ENCODE peak calls at places on chromosomes 4 and X, in six cellular contexts. W is A549, H is IMR-90, Q is H9, R is neuronal stem cell, N is GM23248. L is an unnamed sample.

GRCh38 chr4:157014621-157015591 is 43.3 kb upstream of the PDGFC start:
- DNase-seq in W (no peak), H (peak), Q (peak), R (no peak), N (peak), L (peak)

GRCh38 chr4:122845066-122845465 is 18.4 kb downstream of the FGF2 start:
- DNase-seq in W (no peak), H (peak), Q (no peak), R (no peak), N (no peak), L (no peak)

GRCh38 chr4:110344165-110344564 is 131.8 kb upstream of the ENPEP start:
- DNase-seq in W (peak), H (no peak), Q (no peak), R (peak), N (peak), L (no peak)

GRCh38 chrX:143476751-143477150 is 40.5 kb downstream of the SPANXN3 start:
- DNase-seq in W (no peak), H (no peak), Q (peak), R (no peak), N (no peak), L (no peak)

GRCh38 chr4:168589154-168589553 is 92.3 kb downstream of the PALLD start:
- DNase-seq in W (peak), H (peak), Q (no peak), R (no peak), N (peak), L (peak)

GRCh38 chrX:63855896-63856295 is 70.9 kb upstream of the ARHGEF9 start:
- DNase-seq in W (no peak), H (peak), Q (no peak), R (no peak), N (peak), L (peak)

GRCh38 chr4:10737335-10737734 is 52.8 kb upstream of the CLNK start:
- DNase-seq in W (no peak), H (peak), Q (no peak), R (no peak), N (peak), L (peak)

GRCh38 chr4:6608758-6609414 is 31.6 kb upstream of the MRFAP1 start:
- DNase-seq in W (no peak), H (no peak), Q (peak), R (peak), N (no peak), L (no peak)

GRCh38 chr4:25703731-25704388 is 48.2 kb downstream of the SLC34A2 start:
- DNase-seq in W (no peak), H (peak), Q (no peak), R (no peak), N (peak), L (peak)

GRCh38 chrX:18146009-18146408 is 74.7 kb downstream of the BEND2 start:
- DNase-seq in W (no peak), H (no peak), Q (no peak), R (no peak), N (no peak), L (no peak)

GRCh38 chrX:30781711-30782444 is 107.2 kb downstream of the TAB3 start:
- DNase-seq in W (no peak), H (no peak), Q (no peak), R (no peak), N (no peak), L (no peak)

GRCh38 chr4:112532267-112532666 is 16.3 kb upstream of the NEUROG2 start:
- DNase-seq in W (no peak), H (peak), Q (no peak), R (no peak), N (peak), L (peak)

GRCh38 chrX:147733369-147733768 is 178.3 kb upstream of the FMR1 start:
- DNase-seq in W (no peak), H (no peak), Q (no peak), R (no peak), N (no peak), L (no peak)

GRCh38 chrX:1391370-1391706 is 575 bp downstream of the SLC25A6 start:
- DNase-seq in W (peak), H (no peak), Q (no peak), R (peak), N (no peak), L (no peak)

GRCh38 chr4:3529363-3529762 is 2.9 kb downstream of the LRPAP1 start:
- DNase-seq in W (no peak), H (no peak), Q (peak), R (no peak), N (no peak), L (no peak)

GRCh38 chr4:26762650-26763049 is 98.0 kb upstream of the STIM2 start:
- DNase-seq in W (no peak), H (peak), Q (no peak), R (no peak), N (no peak), L (no peak)

GRCh38 chrX:133965321-133965720 is 20.1 kb downstream of the GPC3 start:
- DNase-seq in W (no peak), H (no peak), Q (no peak), R (no peak), N (no peak), L (no peak)

GRCh38 chr4:125986307-125986706 is 671.6 kb downstream of the FAT4 start:
- DNase-seq in W (no peak), H (no peak), Q (no peak), R (no peak), N (no peak), L (no peak)

GRCh38 chr4:97507587-97508245 is 635.6 kb downstream of the STPG2 start:
- DNase-seq in W (no peak), H (no peak), Q (no peak), R (no peak), N (no peak), L (peak)

GRCh38 chr4:110046588-110047049 is 133.9 kb downstream of the EGF start:
- DNase-seq in W (no peak), H (peak), Q (no peak), R (no peak), N (no peak), L (peak)

GRCh38 chrX:151680805-151681204 is 14.5 kb upstream of the PRRG3 start:
- DNase-seq in W (peak), H (peak), Q (peak), R (peak), N (peak), L (no peak)

GRCh38 chr4:113683143-113683542 is 78.4 kb downstream of the CAMK2D start:
- DNase-seq in W (no peak), H (no peak), Q (no peak), R (no peak), N (no peak), L (no peak)

GRCh38 chr4:11183358-11183745 is 245.3 kb downstream of the HS3ST1 start:
- DNase-seq in W (no peak), H (no peak), Q (no peak), R (no peak), N (no peak), L (peak)

GRCh38 chrX:80807606-80808159 is 2.0 kb downstream of the BRWD3 start:
- DNase-seq in W (peak), H (no peak), Q (no peak), R (no peak), N (peak), L (no peak)

GRCh38 chr4:85233516-85233915 is 241.4 kb upstream of the ARHGAP24 start:
- DNase-seq in W (no peak), H (no peak), Q (no peak), R (no peak), N (no peak), L (no peak)

GRCh38 chr4:115596265-115597001 is 483.0 kb upstream of the NDST4 start:
- DNase-seq in W (no peak), H (no peak), Q (peak), R (no peak), N (no peak), L (no peak)

GRCh38 chr4:141352328-141352727 is 131.6 kb downstream of the ZNF330 start:
- DNase-seq in W (no peak), H (no peak), Q (no peak), R (no peak), N (no peak), L (no peak)

GRCh38 chr4:62193726-62194125 is 993.6 kb downstream of the ADGRL3 start:
- DNase-seq in W (no peak), H (no peak), Q (no peak), R (no peak), N (no peak), L (peak)

GRCh38 chr4:190019023-190019858 is 7.8 kb downstream of the FRG2 start:
- DNase-seq in W (no peak), H (no peak), Q (peak), R (no peak), N (peak), L (no peak)

GRCh38 chr4:127055349-127055748 is 577.4 kb upstream of the INTU start:
- DNase-seq in W (no peak), H (peak), Q (no peak), R (no peak), N (peak), L (peak)

GRCh38 chrX:32408389-32408788 is 803.0 kb downstream of the DMD start:
- DNase-seq in W (no peak), H (no peak), Q (no peak), R (no peak), N (no peak), L (no peak)

GRCh38 chr4:109049926-109050325 is 252.5 kb downstream of the COL25A1 start:
- DNase-seq in W (no peak), H (no peak), Q (no peak), R (no peak), N (no peak), L (no peak)

GRCh38 chr4:184960505-184960971 is 57.8 kb upstream of the HELT start:
- DNase-seq in W (no peak), H (no peak), Q (peak), R (no peak), N (no peak), L (no peak)

GRCh38 chrX:118974908-118975671 is 672 bp downstream of the LONRF3 start:
- DNase-seq in W (no peak), H (no peak), Q (peak), R (no peak), N (peak), L (no peak)

GRCh38 chr4:25621027-25621930 is 34.4 kb upstream of the SLC34A2 start:
- DNase-seq in W (no peak), H (no peak), Q (no peak), R (peak), N (no peak), L (peak)

GRCh38 chrX:9352683-9353430 is 112.0 kb upstream of the TBL1X start:
- DNase-seq in W (no peak), H (peak), Q (no peak), R (no peak), N (peak), L (peak)

GRCh38 chrX:111869639-111870034 is 6.3 kb upstream of the TRPC5OS start:
- DNase-seq in W (peak), H (peak), Q (peak), R (peak), N (peak), L (peak)

GRCh38 chrX:16990839-16991238 is 44.4 kb downstream of the REPS2 start:
- DNase-seq in W (no peak), H (no peak), Q (no peak), R (no peak), N (no peak), L (no peak)

GRCh38 chrX:16992411-16992810 is 46.0 kb downstream of the REPS2 start:
- DNase-seq in W (no peak), H (no peak), Q (no peak), R (no peak), N (no peak), L (no peak)

GRCh38 chrX:16989750-16990149 is 43.3 kb downstream of the REPS2 start:
- DNase-seq in W (no peak), H (no peak), Q (no peak), R (no peak), N (no peak), L (no peak)

GRCh38 chrX:16993791-16994318 is 47.4 kb downstream of the REPS2 start:
- DNase-seq in W (no peak), H (no peak), Q (peak), R (no peak), N (no peak), L (no peak)

DNA sequence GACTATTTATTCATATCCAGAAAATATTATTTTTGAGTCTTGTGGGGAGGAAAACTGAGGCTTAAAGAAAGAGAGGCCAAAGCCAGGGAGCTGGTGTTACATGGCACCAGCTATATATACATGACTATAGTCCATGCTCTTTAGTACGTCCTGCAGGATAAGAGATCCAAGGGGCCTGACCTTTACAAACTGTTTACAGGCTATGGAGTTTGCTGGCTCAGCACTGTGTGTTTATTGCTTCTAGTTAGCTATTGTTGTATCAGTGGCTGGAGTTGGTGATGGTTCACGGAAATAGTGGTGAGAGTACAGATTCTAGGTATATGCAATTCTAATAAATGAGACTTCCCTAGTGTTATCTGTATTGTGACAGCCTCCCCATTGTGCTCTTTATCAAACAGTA is 46.4 kb downstream of the REPS2 start:
- DNase-seq in W (no peak), H (no peak), Q (no peak), R (no peak), N (no peak), L (no peak)
- H3K27ac ChIP-seq in W (no peak), H (no peak), Q (no peak), R (no peak), N (no peak), L (no peak)

GRCh38 chr4:172997851-172998250 is 170.8 kb upstream of the GALNT7 start:
- DNase-seq in W (no peak), H (peak), Q (no peak), R (no peak), N (no peak), L (no peak)

GRCh38 chr4:172998527-172999469 is 169.8 kb upstream of the GALNT7 start:
- DNase-seq in W (no peak), H (peak), Q (no peak), R (no peak), N (peak), L (peak)

GRCh38 chr4:172995704-172996103 is 172.9 kb upstream of the GALNT7 start:
- DNase-seq in W (no peak), H (no peak), Q (no peak), R (no peak), N (no peak), L (no peak)

GRCh38 chr4:172996571-172997216 is 171.9 kb upstream of the GALNT7 start:
- DNase-seq in W (no peak), H (peak), Q (no peak), R (no peak), N (peak), L (peak)

DNA sequence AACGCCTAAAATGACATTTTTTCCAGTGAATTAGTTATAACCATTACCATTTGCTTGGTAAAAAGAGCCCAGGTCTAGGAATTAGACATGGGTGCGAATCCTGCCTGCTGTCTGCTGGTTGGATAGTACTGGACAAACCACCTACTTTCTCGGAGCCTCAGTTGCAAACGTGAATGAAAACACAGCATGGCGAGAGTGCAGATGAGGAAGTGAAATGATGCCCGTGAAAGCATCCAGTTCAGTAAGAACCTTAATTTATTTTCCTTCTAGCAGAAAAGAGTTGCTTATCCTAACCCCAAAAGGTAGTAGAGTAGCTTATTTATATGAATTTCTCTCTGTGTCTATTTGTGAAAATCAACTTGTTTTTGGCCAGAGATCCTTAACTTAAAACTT is 171.4 kb upstream of the GALNT7 start:
- DNase-seq in W (no peak), H (no peak), Q (no peak), R (no peak), N (no peak), L (no peak)
- H3K4me2 ChIP-seq in W (peak), H (no peak), Q (no peak), R (no peak), N (no peak), L (peak)

DNA sequence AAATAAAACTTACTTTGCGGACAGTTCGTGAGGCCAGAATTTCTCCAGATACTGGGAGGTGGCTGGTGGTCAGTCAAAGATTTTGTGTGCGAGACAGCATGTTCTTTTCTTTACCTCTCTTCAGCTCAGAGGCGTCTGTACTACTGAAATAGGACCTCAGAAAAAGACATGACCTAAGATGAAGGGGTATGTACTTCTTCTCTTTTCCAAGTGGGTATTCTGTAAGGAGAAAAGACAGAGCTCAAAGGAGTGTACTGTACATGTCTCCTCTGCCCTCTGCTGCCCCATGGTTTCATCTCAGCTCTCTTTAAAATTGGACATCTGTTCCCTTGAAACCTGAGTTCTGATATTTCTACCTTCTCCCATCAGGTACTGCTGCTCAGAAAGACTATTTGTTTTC is 38.1 kb downstream of the SEPTIN11 start:
- DNase-seq in W (no peak), H (no peak), Q (no peak), R (no peak), N (peak), L (no peak)
- H3K27ac ChIP-seq in W (no peak), H (peak), Q (no peak), R (no peak), N (peak), L (peak)

GRCh38 chr4:38868055-38868965 is 704 bp downstream of the FAM114A1 start:
- DNase-seq in W (no peak), H (peak), Q (peak), R (peak), N (peak), L (no peak)

GRCh38 chr4:38872620-38873019 is 5.0 kb downstream of the FAM114A1 start:
- DNase-seq in W (no peak), H (peak), Q (no peak), R (no peak), N (peak), L (peak)

GRCh38 chr4:38871593-38871992 is 4.0 kb downstream of the FAM114A1 start:
- DNase-seq in W (no peak), H (peak), Q (no peak), R (no peak), N (peak), L (no peak)

GRCh38 chr4:38869511-38869910 is 1.9 kb downstream of the FAM114A1 start:
- DNase-seq in W (no peak), H (no peak), Q (no peak), R (no peak), N (peak), L (no peak)

DNA sequence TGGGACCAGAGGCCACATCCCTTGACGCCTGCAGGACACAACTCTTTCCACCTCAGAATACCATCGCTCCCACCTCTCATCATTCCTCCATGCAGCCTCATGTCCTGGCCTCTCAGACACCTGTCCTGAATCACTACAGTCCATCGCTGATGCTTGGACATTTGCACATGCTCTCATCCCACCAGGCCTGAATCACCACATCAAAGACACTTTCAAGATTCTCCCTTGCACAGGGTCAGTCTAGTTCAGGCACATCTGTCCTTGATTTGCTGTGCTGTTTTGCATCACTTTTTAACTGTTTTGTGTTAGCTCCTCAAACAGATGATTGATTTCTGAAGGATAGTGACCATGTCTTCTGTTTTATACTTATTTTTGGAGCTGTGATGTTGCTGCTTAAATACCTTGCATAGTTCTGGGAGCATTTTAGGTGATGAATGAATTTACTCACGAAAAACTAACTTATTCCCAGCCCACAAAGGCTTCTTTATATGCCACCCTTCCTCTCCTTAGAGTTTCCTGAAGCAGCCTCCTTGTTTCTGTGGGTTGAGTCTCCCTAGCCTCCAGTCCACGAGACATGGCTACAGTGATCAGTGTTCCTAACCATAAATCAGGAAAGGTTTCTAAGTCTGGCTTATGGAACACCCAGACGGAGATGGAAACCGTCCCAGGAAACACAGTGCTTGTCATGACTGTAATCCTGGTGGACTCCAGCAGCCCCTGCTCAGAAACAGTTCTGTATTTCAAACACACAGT is 2.7 kb downstream of the FAM114A1 start:
- DNase-seq in W (no peak), H (peak), Q (no peak), R (no peak), N (peak), L (no peak)
- H3K4me2 ChIP-seq in W (no peak), H (peak), Q (no peak), R (no peak), N (peak), L (peak)

GRCh38 chrX:131202766-131203165 is 86.3 kb downstream of the IGSF1 start:
- DNase-seq in W (no peak), H (no peak), Q (no peak), R (no peak), N (no peak), L (no peak)
- H3K27ac ChIP-seq in W (no peak), H (no peak), Q (no peak), R (no peak), N (no peak), L (no peak)

GRCh38 chrX:71911731-71912050 is 1.0 kb downstream of the NHSL2 start:
- DNase-seq in W (no peak), H (no peak), Q (no peak), R (no peak), N (peak), L (no peak)
- H3K4me2 ChIP-seq in W (peak), H (no peak), Q (peak), R (peak), N (peak), L (peak)

L was measured in astrocyte.